ENCODE peak calls at places on chromosomes 2 and 18, in five cellular contexts. One of them, this sample, is unnamed. For H3K27me3, the result is how much of the 10 kb centered on the place peaks cover.

GRCh38 chr18:58438161-58438983 is 190.5 kb downstream of the ALPK2 start:
- DNase-seq in uterus: no peak
- DNase-seq in Peyer's patch: no peak
- DNase-seq in neural progenitor cell: peak
- DNase-seq in GM06990: no peak
- DNase-seq in this sample: no peak

GRCh38 chr18:27838230-27838629 is 338.7 kb downstream of the CDH2 start:
- DNase-seq in Peyer's patch: no peak
- DNase-seq in GM06990: no peak
- DNase-seq in neural progenitor cell: no peak
- DNase-seq in uterus: no peak
- DNase-seq in this sample: no peak

GRCh38 chr2:64205415-64205814 is 61.2 kb upstream of the PELI1 start:
- DNase-seq in uterus: no peak
- DNase-seq in Peyer's patch: no peak
- DNase-seq in GM06990: no peak
- DNase-seq in neural progenitor cell: no peak
- DNase-seq in this sample: no peak

GRCh38 chr2:73830871-73831401 is 2.2 kb downstream of the STAMBP start:
- DNase-seq in Peyer's patch: no peak
- DNase-seq in uterus: no peak
- DNase-seq in GM06990: no peak
- DNase-seq in neural progenitor cell: no peak
- DNase-seq in this sample: no peak

GRCh38 chr2:162403884-162404283 is 60.0 kb downstream of the GCA start:
- DNase-seq in GM06990: no peak
- DNase-seq in neural progenitor cell: no peak
- DNase-seq in uterus: no peak
- DNase-seq in Peyer's patch: no peak
- DNase-seq in this sample: no peak

GRCh38 chr2:226631671-226632070 is 167.9 kb downstream of the IRS1 start:
- DNase-seq in Peyer's patch: no peak
- DNase-seq in neural progenitor cell: no peak
- DNase-seq in uterus: peak
- DNase-seq in GM06990: no peak
- DNase-seq in this sample: no peak

GRCh38 chr2:66427219-66427768 is 7.6 kb upstream of the MEIS1 start:
- DNase-seq in GM06990: no peak
- DNase-seq in Peyer's patch: no peak
- DNase-seq in uterus: no peak
- DNase-seq in neural progenitor cell: peak
- DNase-seq in this sample: no peak

GRCh38 chr2:231670892-231671616 is 37.3 kb upstream of the PTMA start:
- DNase-seq in Peyer's patch: peak
- DNase-seq in uterus: no peak
- DNase-seq in neural progenitor cell: peak
- DNase-seq in GM06990: no peak
- DNase-seq in this sample: peak

GRCh38 chr2:205053827-205054410 is 508.6 kb downstream of the PARD3B start:
- DNase-seq in neural progenitor cell: no peak
- DNase-seq in GM06990: no peak
- DNase-seq in uterus: peak
- DNase-seq in Peyer's patch: no peak
- DNase-seq in this sample: no peak

GRCh38 chr2:240156435-240157146 is 16.1 kb upstream of the OTOS start:
- DNase-seq in GM06990: no peak
- DNase-seq in uterus: no peak
- DNase-seq in Peyer's patch: no peak
- DNase-seq in neural progenitor cell: no peak
- DNase-seq in this sample: peak

GRCh38 chr2:144510206-144510991 is 9.5 kb downstream of the ZEB2 start:
- DNase-seq in GM06990: no peak
- DNase-seq in Peyer's patch: peak
- DNase-seq in uterus: no peak
- DNase-seq in neural progenitor cell: peak
- DNase-seq in this sample: peak

GRCh38 chr2:144509001-144509545 is 10.8 kb downstream of the ZEB2 start:
- DNase-seq in Peyer's patch: no peak
- DNase-seq in uterus: no peak
- DNase-seq in GM06990: no peak
- DNase-seq in neural progenitor cell: peak
- DNase-seq in this sample: no peak

GRCh38 chr2:144509548-144510205 is 10.2 kb downstream of the ZEB2 start:
- DNase-seq in GM06990: no peak
- DNase-seq in Peyer's patch: no peak
- DNase-seq in uterus: no peak
- DNase-seq in neural progenitor cell: no peak
- DNase-seq in this sample: no peak

GRCh38 chr2:144507441-144508161 is 12.3 kb downstream of the ZEB2 start:
- DNase-seq in neural progenitor cell: no peak
- DNase-seq in uterus: no peak
- DNase-seq in Peyer's patch: no peak
- DNase-seq in GM06990: no peak
- DNase-seq in this sample: no peak

GRCh38 chr2:144508162-144508765 is 11.7 kb downstream of the ZEB2 start:
- DNase-seq in Peyer's patch: no peak
- DNase-seq in neural progenitor cell: no peak
- DNase-seq in uterus: no peak
- DNase-seq in GM06990: no peak
- DNase-seq in this sample: no peak
- H3K4me3 ChIP-seq in Peyer's patch: no peak
- H3K4me3 ChIP-seq in neural progenitor cell: peak
- H3K4me3 ChIP-seq in uterus: no peak
- H3K4me3 ChIP-seq in GM06990: no peak
- H3K4me3 ChIP-seq in this sample: no peak

GRCh38 chr2:233320470-233320869 is 12.9 kb downstream of the SAG start:
- DNase-seq in GM06990: no peak
- DNase-seq in Peyer's patch: no peak
- DNase-seq in uterus: no peak
- DNase-seq in neural progenitor cell: no peak
- DNase-seq in this sample: no peak
- H3K27me3 ChIP-seq in GM06990: under half
- H3K27me3 ChIP-seq in Peyer's patch: under half
- H3K27me3 ChIP-seq in uterus: under half
- H3K27me3 ChIP-seq in neural progenitor cell: half or more
- H3K27me3 ChIP-seq in this sample: under half

GRCh38 chr18:2974731-2975130 is 38.2 kb downstream of the LPIN2 start:
- DNase-seq in uterus: no peak
- DNase-seq in GM06990: no peak
- DNase-seq in neural progenitor cell: no peak
- DNase-seq in Peyer's patch: no peak
- DNase-seq in this sample: no peak
- H3K4me3 ChIP-seq in uterus: no peak
- H3K4me3 ChIP-seq in GM06990: no peak
- H3K4me3 ChIP-seq in neural progenitor cell: no peak
- H3K4me3 ChIP-seq in Peyer's patch: no peak
- H3K4me3 ChIP-seq in this sample: no peak

GRCh38 chr2:221572180-221572820 is at the start of gene EPHA4:
- DNase-seq in Peyer's patch: peak
- DNase-seq in neural progenitor cell: peak
- DNase-seq in uterus: peak
- DNase-seq in GM06990: peak
- DNase-seq in this sample: peak
- H3K27me3 ChIP-seq in Peyer's patch: under half
- H3K27me3 ChIP-seq in neural progenitor cell: under half
- H3K27me3 ChIP-seq in uterus: under half
- H3K27me3 ChIP-seq in GM06990: under half
- H3K27me3 ChIP-seq in this sample: under half

DNA sequence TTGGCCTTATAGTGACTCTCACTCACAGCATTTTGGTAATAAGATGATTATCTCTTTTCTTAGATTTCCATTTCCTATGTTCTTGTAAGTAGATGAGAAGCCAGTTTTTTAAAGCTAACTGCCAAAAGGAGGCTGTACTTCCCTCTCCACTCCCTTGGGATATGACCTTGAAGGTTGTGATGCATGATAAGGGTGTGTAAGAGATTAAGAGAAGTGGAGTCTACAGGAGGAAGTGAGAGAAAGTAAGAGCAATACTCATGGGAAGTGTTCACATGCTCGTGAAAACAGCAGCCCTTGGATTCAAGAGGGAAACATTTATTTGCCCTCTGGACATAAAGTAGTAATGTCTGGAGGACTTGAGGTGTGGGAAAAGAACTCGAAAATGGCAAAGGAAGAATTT is 171.5 kb downstream of the EVA1A start:
- DNase-seq in uterus: no peak
- DNase-seq in Peyer's patch: no peak
- DNase-seq in GM06990: no peak
- DNase-seq in neural progenitor cell: no peak
- DNase-seq in this sample: no peak
- H3K4me3 ChIP-seq in uterus: no peak
- H3K4me3 ChIP-seq in Peyer's patch: no peak
- H3K4me3 ChIP-seq in GM06990: no peak
- H3K4me3 ChIP-seq in neural progenitor cell: no peak
- H3K4me3 ChIP-seq in this sample: no peak

GRCh38 chr2:218992196-218992595 is 1.0 kb downstream of the CRYBA2 start:
- DNase-seq in GM06990: no peak
- DNase-seq in uterus: no peak
- DNase-seq in neural progenitor cell: no peak
- DNase-seq in Peyer's patch: no peak
- DNase-seq in this sample: no peak

GRCh38 chr2:218992703-218993344 is 398 bp downstream of the CRYBA2 start:
- DNase-seq in Peyer's patch: no peak
- DNase-seq in GM06990: no peak
- DNase-seq in neural progenitor cell: peak
- DNase-seq in uterus: no peak
- DNase-seq in this sample: peak

GRCh38 chr2:218991674-218992168 is 1.5 kb downstream of the CRYBA2 start:
- DNase-seq in Peyer's patch: no peak
- DNase-seq in uterus: no peak
- DNase-seq in neural progenitor cell: peak
- DNase-seq in GM06990: no peak
- DNase-seq in this sample: peak

GRCh38 chr2:218995561-218995960 is 2.3 kb upstream of the CRYBA2 start:
- DNase-seq in Peyer's patch: no peak
- DNase-seq in uterus: no peak
- DNase-seq in GM06990: no peak
- DNase-seq in neural progenitor cell: no peak
- DNase-seq in this sample: no peak

GRCh38 chr2:218993345-218994315 is at the start of gene CRYBA2:
- DNase-seq in GM06990: no peak
- DNase-seq in uterus: no peak
- DNase-seq in neural progenitor cell: peak
- DNase-seq in Peyer's patch: no peak
- DNase-seq in this sample: peak
- H3K27me3 ChIP-seq in GM06990: under half
- H3K27me3 ChIP-seq in uterus: half or more
- H3K27me3 ChIP-seq in neural progenitor cell: half or more
- H3K27me3 ChIP-seq in Peyer's patch: under half
- H3K27me3 ChIP-seq in this sample: half or more

GRCh38 chr18:55301836-55302235 is 286.2 kb downstream of the TCF4 start:
- DNase-seq in Peyer's patch: no peak
- DNase-seq in GM06990: no peak
- DNase-seq in neural progenitor cell: no peak
- DNase-seq in uterus: no peak
- DNase-seq in this sample: no peak
- H3K4me3 ChIP-seq in Peyer's patch: no peak
- H3K4me3 ChIP-seq in GM06990: no peak
- H3K4me3 ChIP-seq in neural progenitor cell: no peak
- H3K4me3 ChIP-seq in uterus: no peak
- H3K4me3 ChIP-seq in this sample: no peak

DNA sequence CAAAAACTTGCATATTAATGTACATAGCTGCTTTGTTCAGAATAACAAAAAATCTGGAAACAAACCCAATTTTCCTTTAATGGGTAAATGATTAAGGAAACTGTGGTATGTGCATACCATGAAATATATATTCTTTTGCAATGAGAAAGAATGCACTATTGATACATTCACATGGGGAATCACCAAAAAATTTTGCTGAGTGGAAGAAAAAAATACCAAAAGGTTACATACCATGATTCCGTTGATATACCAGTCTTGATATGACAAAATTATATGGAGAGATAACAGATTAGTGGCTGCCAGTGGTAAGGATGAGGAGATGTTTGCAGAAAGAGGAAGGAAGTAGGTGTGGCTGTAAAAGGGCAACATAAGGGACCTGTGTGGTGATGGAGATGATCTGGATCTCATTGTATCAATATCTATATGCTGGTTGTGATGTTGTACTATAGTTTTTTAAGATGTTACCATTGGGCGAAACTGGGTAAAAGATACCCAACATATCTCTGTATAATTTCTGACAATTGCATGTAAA is 54.6 kb upstream of the BCL2L11 start:
- DNase-seq in neural progenitor cell: no peak
- DNase-seq in GM06990: no peak
- DNase-seq in uterus: no peak
- DNase-seq in Peyer's patch: no peak
- DNase-seq in this sample: no peak
- H3K27me3 ChIP-seq in neural progenitor cell: under half
- H3K27me3 ChIP-seq in GM06990: under half
- H3K27me3 ChIP-seq in uterus: under half
- H3K27me3 ChIP-seq in Peyer's patch: under half
- H3K27me3 ChIP-seq in this sample: under half

DNA sequence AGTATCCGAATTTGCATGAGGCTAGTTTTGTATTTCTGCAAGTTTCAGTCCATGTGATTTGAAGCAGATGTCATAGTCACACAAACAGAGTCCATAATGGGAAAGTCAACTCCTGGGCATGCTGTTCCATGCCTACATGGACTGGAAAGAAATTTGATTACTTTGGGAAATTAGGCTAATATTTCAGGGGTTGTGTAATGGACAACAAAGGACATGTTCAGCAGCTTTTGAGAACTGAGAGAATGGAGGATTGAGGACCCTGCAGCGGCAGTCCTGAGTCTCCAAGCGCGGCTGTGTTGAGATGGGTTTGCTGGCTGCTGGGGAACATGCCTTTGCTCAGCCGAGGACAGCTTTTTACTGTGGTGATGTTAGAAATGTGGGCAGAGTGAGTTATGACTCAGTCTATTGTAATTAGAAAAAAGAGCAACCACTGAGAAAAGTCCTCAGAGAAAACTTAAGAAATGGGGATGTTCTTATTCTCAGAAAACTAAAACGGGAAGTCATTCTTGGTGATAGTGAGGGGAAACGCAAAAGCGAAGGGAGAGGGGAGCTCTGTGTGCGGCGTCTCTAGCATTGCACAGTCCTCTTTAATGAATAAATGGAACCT is 149.2 kb downstream of the FAM210A start:
- DNase-seq in Peyer's patch: no peak
- DNase-seq in GM06990: peak
- DNase-seq in neural progenitor cell: no peak
- DNase-seq in uterus: no peak
- DNase-seq in this sample: no peak
- H3K4me3 ChIP-seq in Peyer's patch: no peak
- H3K4me3 ChIP-seq in GM06990: peak
- H3K4me3 ChIP-seq in neural progenitor cell: no peak
- H3K4me3 ChIP-seq in uterus: no peak
- H3K4me3 ChIP-seq in this sample: no peak